ENCODE peak calls at places on chromosomes 11 and 22, in ten cellular contexts. One of them, this sample, is unnamed.

GRCh38 chr22:41966607-41967240 is 2.5 kb upstream of the SEPTIN3 start:
- DNase-seq in HCT116: peak
- DNase-seq in testis: peak
- DNase-seq in uterus: no peak
- DNase-seq in body of pancreas: no peak
- DNase-seq in heart left ventricle: no peak
- DNase-seq in sigmoid colon: no peak
- DNase-seq in spleen: no peak
- DNase-seq in lower leg skin: peak
- DNase-seq in Peyer's patch: no peak
- DNase-seq in this sample: peak

GRCh38 chr11:128848815-128849455 is 18.2 kb downstream of the KCNJ1 start:
- DNase-seq in HCT116: peak
- DNase-seq in testis: peak
- DNase-seq in uterus: no peak
- DNase-seq in body of pancreas: peak
- DNase-seq in heart left ventricle: peak
- DNase-seq in sigmoid colon: no peak
- DNase-seq in spleen: peak
- DNase-seq in lower leg skin: no peak
- DNase-seq in Peyer's patch: no peak
- DNase-seq in this sample: peak

GRCh38 chr11:44611687-44612437 is 46.4 kb downstream of the CD82 start:
- DNase-seq in HCT116: no peak
- DNase-seq in testis: no peak
- DNase-seq in uterus: no peak
- DNase-seq in body of pancreas: no peak
- DNase-seq in heart left ventricle: peak
- DNase-seq in sigmoid colon: no peak
- DNase-seq in spleen: peak
- DNase-seq in lower leg skin: no peak
- DNase-seq in Peyer's patch: no peak
- DNase-seq in this sample: no peak

GRCh38 chr11:36619502-36619901 is 21.5 kb upstream of the RAG2 start:
- DNase-seq in HCT116: no peak
- DNase-seq in testis: no peak
- DNase-seq in uterus: no peak
- DNase-seq in body of pancreas: no peak
- DNase-seq in heart left ventricle: no peak
- DNase-seq in sigmoid colon: no peak
- DNase-seq in spleen: no peak
- DNase-seq in lower leg skin: no peak
- DNase-seq in Peyer's patch: no peak
- DNase-seq in this sample: no peak

GRCh38 chr22:37752189-37753061 is 55.3 kb upstream of the GCAT start:
- DNase-seq in HCT116: peak
- DNase-seq in testis: peak
- DNase-seq in uterus: peak
- DNase-seq in body of pancreas: peak
- DNase-seq in heart left ventricle: peak
- DNase-seq in sigmoid colon: peak
- DNase-seq in spleen: peak
- DNase-seq in lower leg skin: peak
- DNase-seq in Peyer's patch: peak
- DNase-seq in this sample: no peak

GRCh38 chr22:42473484-42474193 is 41.4 kb upstream of the NFAM1 start:
- DNase-seq in HCT116: peak
- DNase-seq in testis: peak
- DNase-seq in uterus: no peak
- DNase-seq in body of pancreas: no peak
- DNase-seq in heart left ventricle: no peak
- DNase-seq in sigmoid colon: no peak
- DNase-seq in spleen: no peak
- DNase-seq in lower leg skin: no peak
- DNase-seq in Peyer's patch: no peak
- DNase-seq in this sample: peak

GRCh38 chr11:30585067-30585891 is 874 bp downstream of the MPPED2 start:
- DNase-seq in HCT116: no peak
- DNase-seq in testis: peak
- DNase-seq in uterus: peak
- DNase-seq in body of pancreas: peak
- DNase-seq in heart left ventricle: peak
- DNase-seq in sigmoid colon: peak
- DNase-seq in spleen: peak
- DNase-seq in lower leg skin: no peak
- DNase-seq in Peyer's patch: peak
- DNase-seq in this sample: no peak

GRCh38 chr11:105720096-105720495 is 110.2 kb downstream of the GRIA4 start:
- DNase-seq in HCT116: no peak
- DNase-seq in testis: no peak
- DNase-seq in uterus: no peak
- DNase-seq in body of pancreas: no peak
- DNase-seq in heart left ventricle: no peak
- DNase-seq in sigmoid colon: no peak
- DNase-seq in spleen: no peak
- DNase-seq in lower leg skin: no peak
- DNase-seq in Peyer's patch: no peak
- DNase-seq in this sample: no peak

GRCh38 chr11:4615856-4616444 is 7.9 kb upstream of the TRIM68 start:
- DNase-seq in HCT116: no peak
- DNase-seq in testis: no peak
- DNase-seq in uterus: no peak
- DNase-seq in body of pancreas: no peak
- DNase-seq in heart left ventricle: no peak
- DNase-seq in sigmoid colon: no peak
- DNase-seq in spleen: no peak
- DNase-seq in lower leg skin: no peak
- DNase-seq in Peyer's patch: no peak
- DNase-seq in this sample: no peak

GRCh38 chr22:28898233-28898629 is 14.9 kb downstream of the ZNRF3 start:
- DNase-seq in HCT116: no peak
- DNase-seq in testis: no peak
- DNase-seq in uterus: no peak
- DNase-seq in body of pancreas: no peak
- DNase-seq in heart left ventricle: no peak
- DNase-seq in sigmoid colon: peak
- DNase-seq in spleen: no peak
- DNase-seq in lower leg skin: no peak
- DNase-seq in Peyer's patch: no peak
- DNase-seq in this sample: no peak

GRCh38 chr11:23398052-23398451 is 537.8 kb upstream of the CCDC179 start:
- DNase-seq in HCT116: no peak
- DNase-seq in testis: no peak
- DNase-seq in uterus: no peak
- DNase-seq in body of pancreas: no peak
- DNase-seq in heart left ventricle: no peak
- DNase-seq in sigmoid colon: no peak
- DNase-seq in spleen: no peak
- DNase-seq in lower leg skin: no peak
- DNase-seq in Peyer's patch: no peak
- DNase-seq in this sample: no peak

GRCh38 chr11:63952570-63952969 is 13.8 kb downstream of the NAA40 start:
- DNase-seq in HCT116: no peak
- DNase-seq in testis: no peak
- DNase-seq in uterus: no peak
- DNase-seq in body of pancreas: no peak
- DNase-seq in heart left ventricle: no peak
- DNase-seq in sigmoid colon: no peak
- DNase-seq in spleen: no peak
- DNase-seq in lower leg skin: no peak
- DNase-seq in Peyer's patch: no peak
- DNase-seq in this sample: no peak

DNA sequence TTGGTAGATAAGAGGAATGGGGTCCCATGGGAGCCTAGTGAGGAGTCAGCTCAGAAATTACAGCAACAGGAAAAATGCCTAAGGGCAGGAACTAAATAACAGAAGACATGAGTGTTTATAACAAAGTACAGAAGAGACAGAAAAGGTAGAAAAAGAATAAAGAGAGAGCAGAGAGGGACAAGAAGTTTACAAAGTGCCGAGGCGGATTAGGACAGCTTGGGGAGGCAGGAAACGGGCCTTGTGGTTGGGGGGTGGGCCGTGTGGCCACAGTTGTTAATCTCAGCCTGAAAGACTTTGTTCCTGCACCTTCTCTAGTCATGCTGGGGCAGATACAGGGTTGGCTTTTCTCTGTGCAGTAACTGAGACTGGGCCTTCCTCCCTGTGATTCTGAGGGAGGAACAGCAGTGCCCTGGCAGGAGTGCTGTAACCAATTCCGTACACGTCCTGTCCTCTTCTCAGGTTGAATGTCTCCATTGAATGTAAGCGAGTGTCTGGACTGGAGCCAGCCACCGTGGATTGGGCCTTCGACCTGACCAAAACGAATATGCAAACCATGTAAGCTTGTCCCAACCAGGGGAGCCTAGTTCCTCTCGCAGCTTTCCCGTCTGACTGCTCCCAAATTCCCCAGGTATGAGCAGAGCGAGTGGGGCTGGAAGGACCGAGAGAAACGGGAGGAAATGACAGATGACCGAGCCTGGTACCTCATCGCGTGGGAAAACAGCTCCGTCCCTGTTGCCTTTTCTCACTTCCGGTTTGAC is 13.2 kb downstream of the NAA40 start:
- DNase-seq in HCT116: no peak
- DNase-seq in testis: no peak
- DNase-seq in uterus: no peak
- DNase-seq in body of pancreas: no peak
- DNase-seq in heart left ventricle: no peak
- DNase-seq in sigmoid colon: no peak
- DNase-seq in spleen: no peak
- DNase-seq in lower leg skin: no peak
- DNase-seq in Peyer's patch: no peak
- DNase-seq in this sample: peak
- TF ChIP-seq POLR2A in HCT116: no peak
- TF ChIP-seq POLR2A in testis: no peak
- TF ChIP-seq POLR2A in uterus: no peak
- TF ChIP-seq POLR2A in body of pancreas: no peak
- TF ChIP-seq POLR2A in heart left ventricle: no peak
- TF ChIP-seq POLR2A in sigmoid colon: no peak
- TF ChIP-seq POLR2A in spleen: no peak
- TF ChIP-seq POLR2A in lower leg skin: no peak
- TF ChIP-seq POLR2A in Peyer's patch: no peak
- TF ChIP-seq POLR2A in this sample: no peak

DNA sequence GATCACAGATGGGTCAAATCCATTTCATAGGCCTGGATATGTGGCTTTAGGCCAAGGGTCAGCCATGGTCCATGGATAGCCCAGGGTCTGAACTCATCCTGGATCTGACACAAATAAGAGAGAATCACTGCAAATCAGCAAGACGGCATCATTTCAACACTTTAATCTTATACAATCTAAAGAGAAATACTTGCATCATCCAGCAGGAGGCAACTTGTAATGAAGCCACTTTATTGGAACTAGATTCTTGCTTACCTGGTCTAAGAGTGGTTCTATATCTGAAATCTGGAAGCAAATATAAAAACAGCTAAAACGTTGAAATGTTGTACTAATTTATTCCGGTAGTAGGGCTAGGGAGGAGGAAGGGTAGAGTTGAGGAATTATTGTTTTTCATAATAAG is 870.1 kb downstream of the JRKL start:
- DNase-seq in HCT116: no peak
- DNase-seq in testis: no peak
- DNase-seq in uterus: no peak
- DNase-seq in body of pancreas: no peak
- DNase-seq in heart left ventricle: no peak
- DNase-seq in sigmoid colon: no peak
- DNase-seq in spleen: no peak
- DNase-seq in lower leg skin: no peak
- DNase-seq in Peyer's patch: no peak
- DNase-seq in this sample: no peak
- TF ChIP-seq CTCF in HCT116: no peak
- TF ChIP-seq CTCF in testis: no peak
- TF ChIP-seq CTCF in uterus: no peak
- TF ChIP-seq CTCF in body of pancreas: no peak
- TF ChIP-seq CTCF in heart left ventricle: no peak
- TF ChIP-seq CTCF in sigmoid colon: no peak
- TF ChIP-seq CTCF in spleen: no peak
- TF ChIP-seq CTCF in lower leg skin: no peak
- TF ChIP-seq CTCF in Peyer's patch: no peak
- TF ChIP-seq CTCF in this sample: no peak

GRCh38 chr22:26675687-26676273 is 18.4 kb downstream of the MIAT start:
- DNase-seq in HCT116: no peak
- DNase-seq in testis: no peak
- DNase-seq in uterus: no peak
- DNase-seq in body of pancreas: no peak
- DNase-seq in heart left ventricle: no peak
- DNase-seq in sigmoid colon: no peak
- DNase-seq in spleen: no peak
- DNase-seq in lower leg skin: no peak
- DNase-seq in Peyer's patch: no peak
- DNase-seq in this sample: no peak
- H3K4me3 ChIP-seq in HCT116: no peak
- H3K4me3 ChIP-seq in testis: no peak
- H3K4me3 ChIP-seq in uterus: no peak
- H3K4me3 ChIP-seq in body of pancreas: no peak
- H3K4me3 ChIP-seq in heart left ventricle: no peak
- H3K4me3 ChIP-seq in sigmoid colon: no peak
- H3K4me3 ChIP-seq in spleen: no peak
- H3K4me3 ChIP-seq in lower leg skin: no peak
- H3K4me3 ChIP-seq in Peyer's patch: no peak
- H3K4me3 ChIP-seq in this sample: no peak

GRCh38 chr11:61964941-61965282 is 2.5 kb downstream of the FTH1 start:
- DNase-seq in HCT116: no peak
- DNase-seq in testis: no peak
- DNase-seq in uterus: no peak
- DNase-seq in body of pancreas: no peak
- DNase-seq in heart left ventricle: no peak
- DNase-seq in sigmoid colon: no peak
- DNase-seq in spleen: no peak
- DNase-seq in lower leg skin: no peak
- DNase-seq in Peyer's patch: no peak
- DNase-seq in this sample: no peak

GRCh38 chr11:61963282-61964057 is 4.0 kb downstream of the FTH1 start:
- DNase-seq in HCT116: no peak
- DNase-seq in testis: no peak
- DNase-seq in uterus: peak
- DNase-seq in body of pancreas: peak
- DNase-seq in heart left ventricle: no peak
- DNase-seq in sigmoid colon: peak
- DNase-seq in spleen: peak
- DNase-seq in lower leg skin: no peak
- DNase-seq in Peyer's patch: peak
- DNase-seq in this sample: peak

GRCh38 chr11:61961570-61962212 is 5.7 kb downstream of the FTH1 start:
- DNase-seq in HCT116: no peak
- DNase-seq in testis: peak
- DNase-seq in uterus: peak
- DNase-seq in body of pancreas: peak
- DNase-seq in heart left ventricle: peak
- DNase-seq in sigmoid colon: peak
- DNase-seq in spleen: peak
- DNase-seq in lower leg skin: no peak
- DNase-seq in Peyer's patch: peak
- DNase-seq in this sample: no peak

GRCh38 chr11:61962213-61963015 is 5.0 kb downstream of the FTH1 start:
- DNase-seq in HCT116: no peak
- DNase-seq in testis: no peak
- DNase-seq in uterus: peak
- DNase-seq in body of pancreas: peak
- DNase-seq in heart left ventricle: no peak
- DNase-seq in sigmoid colon: no peak
- DNase-seq in spleen: peak
- DNase-seq in lower leg skin: no peak
- DNase-seq in Peyer's patch: no peak
- DNase-seq in this sample: no peak

GRCh38 chr11:61963016-61963281 is 4.5 kb downstream of the FTH1 start:
- DNase-seq in HCT116: no peak
- DNase-seq in testis: no peak
- DNase-seq in uterus: peak
- DNase-seq in body of pancreas: peak
- DNase-seq in heart left ventricle: no peak
- DNase-seq in sigmoid colon: no peak
- DNase-seq in spleen: peak
- DNase-seq in lower leg skin: no peak
- DNase-seq in Peyer's patch: peak
- DNase-seq in this sample: no peak
- TF ChIP-seq POLR2A in HCT116: peak
- TF ChIP-seq POLR2A in testis: no peak
- TF ChIP-seq POLR2A in uterus: no peak
- TF ChIP-seq POLR2A in body of pancreas: no peak
- TF ChIP-seq POLR2A in heart left ventricle: no peak
- TF ChIP-seq POLR2A in sigmoid colon: no peak
- TF ChIP-seq POLR2A in spleen: peak
- TF ChIP-seq POLR2A in lower leg skin: no peak
- TF ChIP-seq POLR2A in Peyer's patch: peak
- TF ChIP-seq POLR2A in this sample: no peak